ENCODE peak calls at places on chromosomes 6 and 20, in nine cellular contexts. One of them, this sample, is unnamed.

GRCh38 chr6:44920952-44921491 is 407.1 kb upstream of the RUNX2 start:
- DNase-seq in H1: no peak
- DNase-seq in upper lobe of left lung: no peak
- DNase-seq in tibial nerve: no peak
- DNase-seq in ovary: no peak
- DNase-seq in K562: no peak
- DNase-seq in GM12878: no peak
- DNase-seq in transverse colon: no peak
- DNase-seq in SK-N-SH: no peak
- DNase-seq in this sample: no peak

GRCh38 chr6:134550604-134551003 is 232.7 kb upstream of the SGK1 start:
- DNase-seq in GM12878: no peak
- DNase-seq in transverse colon: no peak
- DNase-seq in K562: no peak
- DNase-seq in SK-N-SH: no peak
- DNase-seq in H1: no peak
- DNase-seq in tibial nerve: no peak
- DNase-seq in upper lobe of left lung: no peak
- DNase-seq in ovary: no peak
- DNase-seq in this sample: no peak

GRCh38 chr6:151379933-151380847 is 11.2 kb downstream of the ZBTB2 start:
- DNase-seq in transverse colon: no peak
- DNase-seq in GM12878: no peak
- DNase-seq in tibial nerve: no peak
- DNase-seq in SK-N-SH: no peak
- DNase-seq in H1: no peak
- DNase-seq in ovary: no peak
- DNase-seq in K562: no peak
- DNase-seq in upper lobe of left lung: no peak
- DNase-seq in this sample: no peak

GRCh38 chr6:25473447-25473846 is 178.6 kb upstream of the SCGN start:
- DNase-seq in K562: no peak
- DNase-seq in H1: no peak
- DNase-seq in transverse colon: no peak
- DNase-seq in GM12878: no peak
- DNase-seq in ovary: no peak
- DNase-seq in tibial nerve: no peak
- DNase-seq in upper lobe of left lung: no peak
- DNase-seq in SK-N-SH: no peak
- DNase-seq in this sample: no peak

GRCh38 chr6:33840064-33840926 is 36.5 kb upstream of the MLN start:
- DNase-seq in upper lobe of left lung: peak
- DNase-seq in H1: no peak
- DNase-seq in SK-N-SH: no peak
- DNase-seq in transverse colon: peak
- DNase-seq in tibial nerve: no peak
- DNase-seq in GM12878: peak
- DNase-seq in K562: peak
- DNase-seq in ovary: peak
- DNase-seq in this sample: no peak

GRCh38 chr6:29941476-29941875 is 856 bp upstream of the HLA-A start:
- DNase-seq in upper lobe of left lung: no peak
- DNase-seq in K562: no peak
- DNase-seq in tibial nerve: no peak
- DNase-seq in SK-N-SH: no peak
- DNase-seq in H1: no peak
- DNase-seq in transverse colon: no peak
- DNase-seq in GM12878: no peak
- DNase-seq in ovary: no peak
- DNase-seq in this sample: no peak

GRCh38 chr20:53212018-53212417 is 239.9 kb downstream of the TSHZ2 start:
- DNase-seq in H1: no peak
- DNase-seq in K562: no peak
- DNase-seq in ovary: no peak
- DNase-seq in transverse colon: no peak
- DNase-seq in SK-N-SH: no peak
- DNase-seq in GM12878: no peak
- DNase-seq in tibial nerve: no peak
- DNase-seq in upper lobe of left lung: no peak
- DNase-seq in this sample: no peak

GRCh38 chr20:26214991-26215390 is 518.3 kb upstream of the ZNF337 start:
- DNase-seq in H1: no peak
- DNase-seq in GM12878: no peak
- DNase-seq in K562: no peak
- DNase-seq in tibial nerve: no peak
- DNase-seq in transverse colon: no peak
- DNase-seq in upper lobe of left lung: no peak
- DNase-seq in SK-N-SH: no peak
- DNase-seq in ovary: no peak
- DNase-seq in this sample: no peak

GRCh38 chr6:156731436-156731835 is 45.7 kb upstream of the ARID1B start:
- DNase-seq in tibial nerve: no peak
- DNase-seq in transverse colon: no peak
- DNase-seq in GM12878: no peak
- DNase-seq in upper lobe of left lung: no peak
- DNase-seq in K562: no peak
- DNase-seq in SK-N-SH: no peak
- DNase-seq in ovary: no peak
- DNase-seq in H1: no peak
- DNase-seq in this sample: no peak

GRCh38 chr6:110876170-110876773 is 1.7 kb downstream of the AMD1 start:
- DNase-seq in K562: peak
- DNase-seq in upper lobe of left lung: peak
- DNase-seq in tibial nerve: peak
- DNase-seq in ovary: peak
- DNase-seq in H1: peak
- DNase-seq in transverse colon: peak
- DNase-seq in SK-N-SH: peak
- DNase-seq in GM12878: no peak
- DNase-seq in this sample: peak

GRCh38 chr6:143555582-143555981 is 44.1 kb upstream of the FUCA2 start:
- DNase-seq in GM12878: no peak
- DNase-seq in ovary: no peak
- DNase-seq in transverse colon: no peak
- DNase-seq in upper lobe of left lung: no peak
- DNase-seq in H1: no peak
- DNase-seq in K562: no peak
- DNase-seq in SK-N-SH: no peak
- DNase-seq in tibial nerve: no peak
- DNase-seq in this sample: no peak

GRCh38 chr6:114040871-114041270 is 69.9 kb upstream of the HDAC2 start:
- DNase-seq in upper lobe of left lung: no peak
- DNase-seq in ovary: no peak
- DNase-seq in tibial nerve: no peak
- DNase-seq in K562: no peak
- DNase-seq in transverse colon: no peak
- DNase-seq in H1: no peak
- DNase-seq in GM12878: no peak
- DNase-seq in SK-N-SH: no peak
- DNase-seq in this sample: no peak

GRCh38 chr6:137191670-137192069 is 18.2 kb upstream of the IL22RA2 start:
- DNase-seq in SK-N-SH: no peak
- DNase-seq in GM12878: no peak
- DNase-seq in transverse colon: no peak
- DNase-seq in H1: no peak
- DNase-seq in upper lobe of left lung: no peak
- DNase-seq in ovary: no peak
- DNase-seq in K562: no peak
- DNase-seq in tibial nerve: no peak
- DNase-seq in this sample: no peak

GRCh38 chr6:163860194-163861081 is 445.9 kb downstream of the QKI start:
- DNase-seq in SK-N-SH: peak
- DNase-seq in H1: no peak
- DNase-seq in transverse colon: no peak
- DNase-seq in K562: peak
- DNase-seq in ovary: no peak
- DNase-seq in upper lobe of left lung: no peak
- DNase-seq in tibial nerve: no peak
- DNase-seq in GM12878: no peak
- DNase-seq in this sample: no peak

GRCh38 chr6:7546832-7547714 is 5.6 kb downstream of the DSP start:
- DNase-seq in transverse colon: peak
- DNase-seq in GM12878: no peak
- DNase-seq in tibial nerve: no peak
- DNase-seq in upper lobe of left lung: peak
- DNase-seq in SK-N-SH: no peak
- DNase-seq in ovary: no peak
- DNase-seq in H1: no peak
- DNase-seq in K562: no peak
- DNase-seq in this sample: no peak

GRCh38 chr20:57066126-57066900 is 200.1 kb downstream of the BMP7 start:
- DNase-seq in transverse colon: no peak
- DNase-seq in GM12878: no peak
- DNase-seq in tibial nerve: no peak
- DNase-seq in ovary: no peak
- DNase-seq in upper lobe of left lung: no peak
- DNase-seq in H1: no peak
- DNase-seq in SK-N-SH: no peak
- DNase-seq in K562: no peak
- DNase-seq in this sample: no peak

GRCh38 chr6:147651249-147652063 is 143.0 kb downstream of the SAMD5 start:
- DNase-seq in ovary: no peak
- DNase-seq in GM12878: no peak
- DNase-seq in SK-N-SH: no peak
- DNase-seq in H1: no peak
- DNase-seq in upper lobe of left lung: no peak
- DNase-seq in tibial nerve: no peak
- DNase-seq in transverse colon: peak
- DNase-seq in K562: no peak
- DNase-seq in this sample: no peak

GRCh38 chr6:142153230-142153629 is 6.2 kb downstream of the VTA1 start:
- DNase-seq in transverse colon: no peak
- DNase-seq in SK-N-SH: no peak
- DNase-seq in GM12878: no peak
- DNase-seq in H1: no peak
- DNase-seq in tibial nerve: no peak
- DNase-seq in upper lobe of left lung: no peak
- DNase-seq in K562: no peak
- DNase-seq in ovary: no peak
- DNase-seq in this sample: no peak

GRCh38 chr20:47278907-47279348 is 77.6 kb downstream of the ZMYND8 start:
- DNase-seq in tibial nerve: no peak
- DNase-seq in upper lobe of left lung: no peak
- DNase-seq in SK-N-SH: no peak
- DNase-seq in transverse colon: no peak
- DNase-seq in ovary: no peak
- DNase-seq in GM12878: no peak
- DNase-seq in K562: peak
- DNase-seq in H1: no peak
- DNase-seq in this sample: no peak

GRCh38 chr6:12760911-12761310 is 44.3 kb downstream of the PHACTR1 start:
- DNase-seq in tibial nerve: no peak
- DNase-seq in GM12878: no peak
- DNase-seq in ovary: no peak
- DNase-seq in transverse colon: no peak
- DNase-seq in K562: no peak
- DNase-seq in H1: no peak
- DNase-seq in SK-N-SH: no peak
- DNase-seq in upper lobe of left lung: no peak
- DNase-seq in this sample: no peak
- TF ChIP-seq EP300 in tibial nerve: no peak
- TF ChIP-seq EP300 in GM12878: no peak
- TF ChIP-seq EP300 in ovary: no peak
- TF ChIP-seq EP300 in transverse colon: no peak
- TF ChIP-seq EP300 in K562: no peak
- TF ChIP-seq EP300 in H1: no peak
- TF ChIP-seq EP300 in SK-N-SH: no peak
- TF ChIP-seq EP300 in upper lobe of left lung: no peak
- TF ChIP-seq EP300 in this sample: no peak

GRCh38 chr6:15077006-15077405 is 168.9 kb upstream of the JARID2 start:
- DNase-seq in tibial nerve: no peak
- DNase-seq in upper lobe of left lung: no peak
- DNase-seq in GM12878: no peak
- DNase-seq in K562: no peak
- DNase-seq in ovary: no peak
- DNase-seq in transverse colon: no peak
- DNase-seq in H1: no peak
- DNase-seq in SK-N-SH: no peak
- DNase-seq in this sample: no peak

GRCh38 chr6:15080895-15081294 is 165.0 kb upstream of the JARID2 start:
- DNase-seq in SK-N-SH: no peak
- DNase-seq in transverse colon: no peak
- DNase-seq in K562: no peak
- DNase-seq in H1: no peak
- DNase-seq in GM12878: no peak
- DNase-seq in tibial nerve: no peak
- DNase-seq in upper lobe of left lung: no peak
- DNase-seq in ovary: no peak
- DNase-seq in this sample: no peak

GRCh38 chr6:15079288-15079817 is 166.5 kb upstream of the JARID2 start:
- DNase-seq in tibial nerve: no peak
- DNase-seq in GM12878: no peak
- DNase-seq in transverse colon: no peak
- DNase-seq in ovary: no peak
- DNase-seq in H1: no peak
- DNase-seq in upper lobe of left lung: no peak
- DNase-seq in SK-N-SH: no peak
- DNase-seq in K562: peak
- DNase-seq in this sample: no peak

GRCh38 chr6:15076565-15076964 is 169.3 kb upstream of the JARID2 start:
- DNase-seq in GM12878: no peak
- DNase-seq in transverse colon: no peak
- DNase-seq in upper lobe of left lung: no peak
- DNase-seq in K562: no peak
- DNase-seq in H1: no peak
- DNase-seq in SK-N-SH: no peak
- DNase-seq in ovary: no peak
- DNase-seq in tibial nerve: no peak
- DNase-seq in this sample: no peak

GRCh38 chr6:15077964-15078363 is 167.9 kb upstream of the JARID2 start:
- DNase-seq in tibial nerve: no peak
- DNase-seq in H1: peak
- DNase-seq in transverse colon: no peak
- DNase-seq in GM12878: no peak
- DNase-seq in K562: no peak
- DNase-seq in ovary: no peak
- DNase-seq in SK-N-SH: no peak
- DNase-seq in upper lobe of left lung: no peak
- DNase-seq in this sample: no peak
- H3K4me3 ChIP-seq in tibial nerve: no peak
- H3K4me3 ChIP-seq in H1: peak
- H3K4me3 ChIP-seq in transverse colon: no peak
- H3K4me3 ChIP-seq in GM12878: no peak
- H3K4me3 ChIP-seq in K562: no peak
- H3K4me3 ChIP-seq in ovary: no peak
- H3K4me3 ChIP-seq in SK-N-SH: no peak
- H3K4me3 ChIP-seq in upper lobe of left lung: no peak
- H3K4me3 ChIP-seq in this sample: no peak

GRCh38 chr6:81752969-81753708 is 658 bp upstream of the TENT5A start:
- DNase-seq in upper lobe of left lung: peak
- DNase-seq in ovary: peak
- DNase-seq in K562: peak
- DNase-seq in tibial nerve: peak
- DNase-seq in H1: peak
- DNase-seq in SK-N-SH: peak
- DNase-seq in transverse colon: peak
- DNase-seq in GM12878: no peak
- DNase-seq in this sample: peak
- TF ChIP-seq CTCF in upper lobe of left lung: peak
- TF ChIP-seq CTCF in ovary: no peak
- TF ChIP-seq CTCF in K562: no peak
- TF ChIP-seq CTCF in tibial nerve: no peak
- TF ChIP-seq CTCF in H1: no peak
- TF ChIP-seq CTCF in SK-N-SH: no peak
- TF ChIP-seq CTCF in transverse colon: no peak
- TF ChIP-seq CTCF in GM12878: no peak
- TF ChIP-seq CTCF in this sample: no peak

GRCh38 chr6:70708448-70708847 is 40.8 kb downstream of the SMAP1 start:
- DNase-seq in K562: no peak
- DNase-seq in upper lobe of left lung: no peak
- DNase-seq in GM12878: no peak
- DNase-seq in transverse colon: no peak
- DNase-seq in SK-N-SH: no peak
- DNase-seq in tibial nerve: no peak
- DNase-seq in ovary: no peak
- DNase-seq in H1: no peak
- DNase-seq in this sample: no peak
- TF ChIP-seq EP300 in K562: no peak
- TF ChIP-seq EP300 in upper lobe of left lung: no peak
- TF ChIP-seq EP300 in GM12878: no peak
- TF ChIP-seq EP300 in transverse colon: no peak
- TF ChIP-seq EP300 in SK-N-SH: no peak
- TF ChIP-seq EP300 in tibial nerve: no peak
- TF ChIP-seq EP300 in ovary: no peak
- TF ChIP-seq EP300 in H1: no peak
- TF ChIP-seq EP300 in this sample: no peak

This sample was measured in stomach.